ENCODE peak calls at places on chromosomes 7 and 10, in eight cellular contexts. One of them, this sample, is unnamed.

GRCh38 chr7:98177553-98177952 is 33.7 kb upstream of the BHLHA15 start:
- DNase-seq in naive thymus-derived CD4-positive, alpha-beta T cell: no peak
- DNase-seq in LoVo: no peak
- DNase-seq in pons: no peak
- DNase-seq in CD4-positive, CD25-positive, alpha-beta regulatory T cell: no peak
- DNase-seq in AML-193: no peak
- DNase-seq in SJSA1: no peak
- DNase-seq in amniotic stem cell: no peak
- DNase-seq in this sample: no peak

GRCh38 chr7:15571303-15571878 is 9.6 kb upstream of the AGMO start:
- DNase-seq in naive thymus-derived CD4-positive, alpha-beta T cell: no peak
- DNase-seq in LoVo: peak
- DNase-seq in pons: no peak
- DNase-seq in CD4-positive, CD25-positive, alpha-beta regulatory T cell: no peak
- DNase-seq in AML-193: no peak
- DNase-seq in SJSA1: no peak
- DNase-seq in amniotic stem cell: no peak
- DNase-seq in this sample: no peak

GRCh38 chr10:124004372-124004928 is 88.9 kb downstream of the CHST15 start:
- DNase-seq in naive thymus-derived CD4-positive, alpha-beta T cell: no peak
- DNase-seq in LoVo: no peak
- DNase-seq in pons: no peak
- DNase-seq in CD4-positive, CD25-positive, alpha-beta regulatory T cell: no peak
- DNase-seq in AML-193: no peak
- DNase-seq in SJSA1: no peak
- DNase-seq in amniotic stem cell: no peak
- DNase-seq in this sample: no peak

GRCh38 chr7:28419717-28420116 is 7.4 kb downstream of the CREB5 start:
- DNase-seq in naive thymus-derived CD4-positive, alpha-beta T cell: no peak
- DNase-seq in LoVo: no peak
- DNase-seq in pons: no peak
- DNase-seq in CD4-positive, CD25-positive, alpha-beta regulatory T cell: no peak
- DNase-seq in AML-193: no peak
- DNase-seq in SJSA1: no peak
- DNase-seq in amniotic stem cell: peak
- DNase-seq in this sample: no peak

GRCh38 chr7:109757713-109758112 is 1188.0 kb downstream of the DNAJB9 start:
- DNase-seq in naive thymus-derived CD4-positive, alpha-beta T cell: no peak
- DNase-seq in LoVo: no peak
- DNase-seq in pons: no peak
- DNase-seq in CD4-positive, CD25-positive, alpha-beta regulatory T cell: no peak
- DNase-seq in AML-193: no peak
- DNase-seq in SJSA1: no peak
- DNase-seq in amniotic stem cell: no peak
- DNase-seq in this sample: no peak

GRCh38 chr7:113796557-113796956 is 122.3 kb downstream of the PPP1R3A start:
- DNase-seq in naive thymus-derived CD4-positive, alpha-beta T cell: no peak
- DNase-seq in LoVo: no peak
- DNase-seq in pons: no peak
- DNase-seq in CD4-positive, CD25-positive, alpha-beta regulatory T cell: no peak
- DNase-seq in AML-193: peak
- DNase-seq in SJSA1: peak
- DNase-seq in amniotic stem cell: peak
- DNase-seq in this sample: no peak

GRCh38 chr7:151470656-151471180 is 30.8 kb upstream of the CRYGN start:
- DNase-seq in naive thymus-derived CD4-positive, alpha-beta T cell: no peak
- DNase-seq in LoVo: no peak
- DNase-seq in pons: no peak
- DNase-seq in CD4-positive, CD25-positive, alpha-beta regulatory T cell: no peak
- DNase-seq in AML-193: peak
- DNase-seq in SJSA1: no peak
- DNase-seq in amniotic stem cell: no peak
- DNase-seq in this sample: no peak

GRCh38 chr10:49410365-49411074 is 14.6 kb upstream of the DRGX start:
- DNase-seq in naive thymus-derived CD4-positive, alpha-beta T cell: no peak
- DNase-seq in LoVo: no peak
- DNase-seq in pons: no peak
- DNase-seq in CD4-positive, CD25-positive, alpha-beta regulatory T cell: no peak
- DNase-seq in AML-193: no peak
- DNase-seq in SJSA1: no peak
- DNase-seq in amniotic stem cell: no peak
- DNase-seq in this sample: no peak

GRCh38 chr7:69597278-69598076 is 798 bp upstream of the AUTS2 start:
- DNase-seq in naive thymus-derived CD4-positive, alpha-beta T cell: no peak
- DNase-seq in LoVo: no peak
- DNase-seq in pons: peak
- DNase-seq in CD4-positive, CD25-positive, alpha-beta regulatory T cell: no peak
- DNase-seq in AML-193: peak
- DNase-seq in SJSA1: no peak
- DNase-seq in amniotic stem cell: no peak
- DNase-seq in this sample: no peak

GRCh38 chr10:132415956-132416355 is 19.0 kb downstream of the PWWP2B start:
- DNase-seq in naive thymus-derived CD4-positive, alpha-beta T cell: no peak
- DNase-seq in LoVo: no peak
- DNase-seq in pons: no peak
- DNase-seq in CD4-positive, CD25-positive, alpha-beta regulatory T cell: no peak
- DNase-seq in AML-193: no peak
- DNase-seq in SJSA1: no peak
- DNase-seq in amniotic stem cell: no peak
- DNase-seq in this sample: no peak

GRCh38 chr10:75390178-75390577 is 11.4 kb downstream of the ZNF503 start:
- DNase-seq in naive thymus-derived CD4-positive, alpha-beta T cell: no peak
- DNase-seq in LoVo: no peak
- DNase-seq in pons: no peak
- DNase-seq in CD4-positive, CD25-positive, alpha-beta regulatory T cell: no peak
- DNase-seq in AML-193: no peak
- DNase-seq in SJSA1: no peak
- DNase-seq in amniotic stem cell: no peak
- DNase-seq in this sample: no peak

GRCh38 chr7:55348502-55348901 is 16.6 kb upstream of the LANCL2 start:
- DNase-seq in naive thymus-derived CD4-positive, alpha-beta T cell: no peak
- DNase-seq in LoVo: peak
- DNase-seq in pons: no peak
- DNase-seq in CD4-positive, CD25-positive, alpha-beta regulatory T cell: peak
- DNase-seq in AML-193: no peak
- DNase-seq in SJSA1: peak
- DNase-seq in amniotic stem cell: peak
- DNase-seq in this sample: no peak

GRCh38 chr10:14971867-14972448 is 12.8 kb downstream of the MEIG1 start:
- DNase-seq in naive thymus-derived CD4-positive, alpha-beta T cell: peak
- DNase-seq in LoVo: no peak
- DNase-seq in pons: no peak
- DNase-seq in CD4-positive, CD25-positive, alpha-beta regulatory T cell: peak
- DNase-seq in AML-193: no peak
- DNase-seq in SJSA1: no peak
- DNase-seq in amniotic stem cell: no peak
- DNase-seq in this sample: peak

GRCh38 chr7:90271753-90272152 is 26.8 kb downstream of the CFAP69 start:
- DNase-seq in naive thymus-derived CD4-positive, alpha-beta T cell: no peak
- DNase-seq in LoVo: no peak
- DNase-seq in pons: no peak
- DNase-seq in CD4-positive, CD25-positive, alpha-beta regulatory T cell: no peak
- DNase-seq in AML-193: no peak
- DNase-seq in SJSA1: peak
- DNase-seq in amniotic stem cell: no peak
- DNase-seq in this sample: no peak

GRCh38 chr10:13102002-13102794 is 2.2 kb downstream of the OPTN start:
- DNase-seq in naive thymus-derived CD4-positive, alpha-beta T cell: no peak
- DNase-seq in LoVo: no peak
- DNase-seq in pons: no peak
- DNase-seq in CD4-positive, CD25-positive, alpha-beta regulatory T cell: no peak
- DNase-seq in AML-193: no peak
- DNase-seq in SJSA1: no peak
- DNase-seq in amniotic stem cell: no peak
- DNase-seq in this sample: no peak

GRCh38 chr10:102535481-102536147 is 31.8 kb downstream of the SUFU start:
- DNase-seq in naive thymus-derived CD4-positive, alpha-beta T cell: no peak
- DNase-seq in LoVo: no peak
- DNase-seq in pons: no peak
- DNase-seq in CD4-positive, CD25-positive, alpha-beta regulatory T cell: no peak
- DNase-seq in AML-193: no peak
- DNase-seq in SJSA1: no peak
- DNase-seq in amniotic stem cell: no peak
- DNase-seq in this sample: no peak

GRCh38 chr7:25069900-25070443 is 55.1 kb downstream of the CYCS start:
- DNase-seq in naive thymus-derived CD4-positive, alpha-beta T cell: peak
- DNase-seq in LoVo: peak
- DNase-seq in pons: peak
- DNase-seq in CD4-positive, CD25-positive, alpha-beta regulatory T cell: peak
- DNase-seq in AML-193: peak
- DNase-seq in SJSA1: peak
- DNase-seq in amniotic stem cell: peak
- DNase-seq in this sample: peak

GRCh38 chr7:114917211-114917839 is 4.6 kb upstream of the MDFIC start:
- DNase-seq in naive thymus-derived CD4-positive, alpha-beta T cell: no peak
- DNase-seq in LoVo: no peak
- DNase-seq in pons: no peak
- DNase-seq in CD4-positive, CD25-positive, alpha-beta regulatory T cell: no peak
- DNase-seq in AML-193: no peak
- DNase-seq in SJSA1: no peak
- DNase-seq in amniotic stem cell: no peak
- DNase-seq in this sample: no peak

GRCh38 chr7:134674424-134674823 is 27.8 kb downstream of the BPGM start:
- DNase-seq in naive thymus-derived CD4-positive, alpha-beta T cell: no peak
- DNase-seq in LoVo: no peak
- DNase-seq in pons: no peak
- DNase-seq in CD4-positive, CD25-positive, alpha-beta regulatory T cell: no peak
- DNase-seq in AML-193: no peak
- DNase-seq in SJSA1: no peak
- DNase-seq in amniotic stem cell: no peak
- DNase-seq in this sample: no peak

GRCh38 chr7:37371755-37372154 is 76.9 kb downstream of the ELMO1 start:
- DNase-seq in naive thymus-derived CD4-positive, alpha-beta T cell: no peak
- DNase-seq in LoVo: no peak
- DNase-seq in pons: no peak
- DNase-seq in CD4-positive, CD25-positive, alpha-beta regulatory T cell: no peak
- DNase-seq in AML-193: no peak
- DNase-seq in SJSA1: no peak
- DNase-seq in amniotic stem cell: no peak
- DNase-seq in this sample: no peak

GRCh38 chr10:5897504-5897903 is 7.5 kb downstream of the FBH1 start:
- DNase-seq in naive thymus-derived CD4-positive, alpha-beta T cell: no peak
- DNase-seq in LoVo: no peak
- DNase-seq in pons: no peak
- DNase-seq in CD4-positive, CD25-positive, alpha-beta regulatory T cell: no peak
- DNase-seq in AML-193: no peak
- DNase-seq in SJSA1: no peak
- DNase-seq in amniotic stem cell: no peak
- DNase-seq in this sample: no peak

GRCh38 chr10:11810313-11810766 is 12.8 kb upstream of the PROSER2 start:
- DNase-seq in naive thymus-derived CD4-positive, alpha-beta T cell: no peak
- DNase-seq in LoVo: peak
- DNase-seq in pons: no peak
- DNase-seq in CD4-positive, CD25-positive, alpha-beta regulatory T cell: no peak
- DNase-seq in AML-193: no peak
- DNase-seq in SJSA1: peak
- DNase-seq in amniotic stem cell: no peak
- DNase-seq in this sample: no peak

GRCh38 chr10:29820890-29821398 is 186.2 kb upstream of the SVIL start:
- DNase-seq in naive thymus-derived CD4-positive, alpha-beta T cell: no peak
- DNase-seq in LoVo: no peak
- DNase-seq in pons: no peak
- DNase-seq in CD4-positive, CD25-positive, alpha-beta regulatory T cell: no peak
- DNase-seq in AML-193: no peak
- DNase-seq in SJSA1: no peak
- DNase-seq in amniotic stem cell: no peak
- DNase-seq in this sample: no peak

GRCh38 chr7:5549096-5549896 is 125.7 kb upstream of the TNRC18 start:
- DNase-seq in naive thymus-derived CD4-positive, alpha-beta T cell: no peak
- DNase-seq in LoVo: peak
- DNase-seq in pons: no peak
- DNase-seq in CD4-positive, CD25-positive, alpha-beta regulatory T cell: no peak
- DNase-seq in AML-193: no peak
- DNase-seq in SJSA1: peak
- DNase-seq in amniotic stem cell: peak
- DNase-seq in this sample: no peak

GRCh38 chr10:86263907-86264306 is 102.7 kb downstream of the GRID1 start:
- DNase-seq in naive thymus-derived CD4-positive, alpha-beta T cell: no peak
- DNase-seq in LoVo: no peak
- DNase-seq in pons: no peak
- DNase-seq in CD4-positive, CD25-positive, alpha-beta regulatory T cell: no peak
- DNase-seq in AML-193: no peak
- DNase-seq in SJSA1: no peak
- DNase-seq in amniotic stem cell: no peak
- DNase-seq in this sample: no peak

GRCh38 chr10:105041956-105042355 is 400.9 kb downstream of the SORCS3 start:
- DNase-seq in naive thymus-derived CD4-positive, alpha-beta T cell: no peak
- DNase-seq in LoVo: peak
- DNase-seq in pons: no peak
- DNase-seq in CD4-positive, CD25-positive, alpha-beta regulatory T cell: no peak
- DNase-seq in AML-193: no peak
- DNase-seq in SJSA1: no peak
- DNase-seq in amniotic stem cell: no peak
- DNase-seq in this sample: no peak

GRCh38 chr7:37915438-37915837 is 1.2 kb downstream of the SFRP4 start:
- DNase-seq in naive thymus-derived CD4-positive, alpha-beta T cell: no peak
- DNase-seq in LoVo: no peak
- DNase-seq in pons: no peak
- DNase-seq in CD4-positive, CD25-positive, alpha-beta regulatory T cell: no peak
- DNase-seq in AML-193: peak
- DNase-seq in SJSA1: no peak
- DNase-seq in amniotic stem cell: no peak
- DNase-seq in this sample: no peak

GRCh38 chr10:102508506-102508905 is 4.7 kb downstream of the SUFU start:
- DNase-seq in naive thymus-derived CD4-positive, alpha-beta T cell: no peak
- DNase-seq in LoVo: no peak
- DNase-seq in pons: peak
- DNase-seq in CD4-positive, CD25-positive, alpha-beta regulatory T cell: no peak
- DNase-seq in AML-193: no peak
- DNase-seq in SJSA1: no peak
- DNase-seq in amniotic stem cell: no peak
- DNase-seq in this sample: no peak

GRCh38 chr7:57308631-57309408 is 141.2 kb upstream of the ZNF716 start:
- DNase-seq in naive thymus-derived CD4-positive, alpha-beta T cell: no peak
- DNase-seq in LoVo: no peak
- DNase-seq in pons: no peak
- DNase-seq in CD4-positive, CD25-positive, alpha-beta regulatory T cell: no peak
- DNase-seq in AML-193: peak
- DNase-seq in SJSA1: no peak
- DNase-seq in amniotic stem cell: no peak
- DNase-seq in this sample: no peak

GRCh38 chr7:25360471-25360870 is 132.2 kb upstream of the NPVF start:
- DNase-seq in naive thymus-derived CD4-positive, alpha-beta T cell: no peak
- DNase-seq in LoVo: no peak
- DNase-seq in pons: no peak
- DNase-seq in CD4-positive, CD25-positive, alpha-beta regulatory T cell: no peak
- DNase-seq in AML-193: no peak
- DNase-seq in SJSA1: no peak
- DNase-seq in amniotic stem cell: no peak
- DNase-seq in this sample: no peak

GRCh38 chr10:100470367-100470766 is 7.6 kb downstream of the WNT8B start:
- DNase-seq in naive thymus-derived CD4-positive, alpha-beta T cell: no peak
- DNase-seq in LoVo: no peak
- DNase-seq in pons: no peak
- DNase-seq in CD4-positive, CD25-positive, alpha-beta regulatory T cell: no peak
- DNase-seq in AML-193: no peak
- DNase-seq in SJSA1: no peak
- DNase-seq in amniotic stem cell: no peak
- DNase-seq in this sample: no peak

GRCh38 chr10:11823989-11824346 is 812 bp downstream of the PROSER2 start:
- DNase-seq in naive thymus-derived CD4-positive, alpha-beta T cell: peak
- DNase-seq in LoVo: no peak
- DNase-seq in pons: no peak
- DNase-seq in CD4-positive, CD25-positive, alpha-beta regulatory T cell: no peak
- DNase-seq in AML-193: no peak
- DNase-seq in SJSA1: peak
- DNase-seq in amniotic stem cell: no peak
- DNase-seq in this sample: no peak

GRCh38 chr10:59892697-59893096 is 13.7 kb downstream of the CCDC6 start:
- DNase-seq in naive thymus-derived CD4-positive, alpha-beta T cell: no peak
- DNase-seq in LoVo: no peak
- DNase-seq in pons: no peak
- DNase-seq in CD4-positive, CD25-positive, alpha-beta regulatory T cell: no peak
- DNase-seq in AML-193: no peak
- DNase-seq in SJSA1: no peak
- DNase-seq in amniotic stem cell: no peak
- DNase-seq in this sample: no peak

GRCh38 chr10:12430406-12430982 is 81.1 kb downstream of the CAMK1D start:
- DNase-seq in naive thymus-derived CD4-positive, alpha-beta T cell: no peak
- DNase-seq in LoVo: no peak
- DNase-seq in pons: no peak
- DNase-seq in CD4-positive, CD25-positive, alpha-beta regulatory T cell: no peak
- DNase-seq in AML-193: no peak
- DNase-seq in SJSA1: no peak
- DNase-seq in amniotic stem cell: no peak
- DNase-seq in this sample: no peak